ENCODE peak calls at places on chromosomes 6 and 20, in seven cellular contexts. One of them, this sample, is unnamed.

GRCh38 chr6:138307816-138308727 is 69.6 kb upstream of the SMIM28 start:
- DNase-seq in IMR-90: no peak
- DNase-seq in kidney: no peak
- DNase-seq in HCT116: no peak
- DNase-seq in OCI-LY7: no peak
- DNase-seq in GM20000: no peak
- DNase-seq in spleen: no peak
- DNase-seq in this sample: no peak

GRCh38 chr20:62622877-62623487 is 19.3 kb upstream of the SLCO4A1 start:
- DNase-seq in IMR-90: no peak
- DNase-seq in spleen: peak
- DNase-seq in HCT116: no peak
- DNase-seq in GM20000: no peak
- DNase-seq in kidney: peak
- DNase-seq in OCI-LY7: no peak
- DNase-seq in this sample: no peak

GRCh38 chr6:75818061-75818855 is 69.2 kb downstream of the MYO6 start:
- DNase-seq in spleen: no peak
- DNase-seq in IMR-90: peak
- DNase-seq in GM20000: no peak
- DNase-seq in OCI-LY7: no peak
- DNase-seq in kidney: no peak
- DNase-seq in HCT116: no peak
- DNase-seq in this sample: no peak

GRCh38 chr20:60037120-60037499 is 78.9 kb downstream of the CDH26 start:
- DNase-seq in IMR-90: peak
- DNase-seq in spleen: no peak
- DNase-seq in OCI-LY7: no peak
- DNase-seq in kidney: no peak
- DNase-seq in HCT116: no peak
- DNase-seq in GM20000: no peak
- DNase-seq in this sample: no peak

GRCh38 chr20:42046686-42047085 is 428.5 kb upstream of the CHD6 start:
- DNase-seq in GM20000: no peak
- DNase-seq in kidney: no peak
- DNase-seq in spleen: no peak
- DNase-seq in IMR-90: no peak
- DNase-seq in OCI-LY7: no peak
- DNase-seq in HCT116: no peak
- DNase-seq in this sample: no peak

GRCh38 chr6:165403006-165403405 is 93.6 kb upstream of the C6orf118 start:
- DNase-seq in OCI-LY7: no peak
- DNase-seq in kidney: no peak
- DNase-seq in IMR-90: no peak
- DNase-seq in spleen: no peak
- DNase-seq in GM20000: no peak
- DNase-seq in HCT116: no peak
- DNase-seq in this sample: no peak

GRCh38 chr20:10984294-10984693 is 310.5 kb upstream of the JAG1 start:
- DNase-seq in kidney: no peak
- DNase-seq in GM20000: no peak
- DNase-seq in OCI-LY7: no peak
- DNase-seq in IMR-90: no peak
- DNase-seq in spleen: no peak
- DNase-seq in HCT116: no peak
- DNase-seq in this sample: no peak

GRCh38 chr20:59010321-59010994 is 3.4 kb upstream of the CTSZ start:
- DNase-seq in HCT116: no peak
- DNase-seq in GM20000: no peak
- DNase-seq in kidney: peak
- DNase-seq in spleen: no peak
- DNase-seq in IMR-90: no peak
- DNase-seq in OCI-LY7: peak
- DNase-seq in this sample: no peak

GRCh38 chr20:16617056-16617455 is 43.8 kb upstream of the KIF16B start:
- DNase-seq in OCI-LY7: no peak
- DNase-seq in GM20000: no peak
- DNase-seq in kidney: no peak
- DNase-seq in HCT116: no peak
- DNase-seq in spleen: no peak
- DNase-seq in IMR-90: no peak
- DNase-seq in this sample: no peak

DNA sequence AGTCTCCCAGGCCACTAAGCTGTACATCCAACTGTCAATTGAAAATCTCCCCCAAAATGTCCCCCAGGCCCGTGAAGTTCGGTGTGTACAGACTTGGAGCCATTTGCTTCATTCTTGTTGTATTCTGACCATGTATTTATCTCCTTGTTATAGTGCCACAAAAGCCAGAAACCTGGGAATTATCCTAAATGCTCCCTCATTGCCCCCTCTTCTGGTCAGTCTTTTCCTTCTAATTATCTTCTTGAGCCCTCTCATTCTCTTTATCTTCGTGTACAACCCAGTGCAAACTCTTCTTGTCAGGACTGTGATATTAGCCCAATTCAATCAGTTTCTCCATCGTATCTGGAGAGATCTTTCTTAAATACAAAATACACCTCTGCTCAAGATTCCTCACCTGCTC is 64.7 kb downstream of the RFX6 start:
- DNase-seq in kidney: no peak
- DNase-seq in spleen: no peak
- DNase-seq in HCT116: no peak
- DNase-seq in OCI-LY7: no peak
- DNase-seq in GM20000: no peak
- DNase-seq in IMR-90: no peak
- DNase-seq in this sample: no peak
- TF ChIP-seq CTCF in kidney: no peak
- TF ChIP-seq CTCF in spleen: no peak
- TF ChIP-seq CTCF in HCT116: no peak
- TF ChIP-seq CTCF in OCI-LY7: peak
- TF ChIP-seq CTCF in GM20000: no peak
- TF ChIP-seq CTCF in IMR-90: no peak
- TF ChIP-seq CTCF in this sample: no peak

GRCh38 chr6:105321207-105321606 is 81.7 kb downstream of the PREP start:
- DNase-seq in HCT116: no peak
- DNase-seq in kidney: no peak
- DNase-seq in spleen: no peak
- DNase-seq in OCI-LY7: no peak
- DNase-seq in IMR-90: no peak
- DNase-seq in GM20000: no peak
- DNase-seq in this sample: no peak

GRCh38 chr6:105320766-105321165 is 82.1 kb downstream of the PREP start:
- DNase-seq in HCT116: no peak
- DNase-seq in kidney: no peak
- DNase-seq in spleen: no peak
- DNase-seq in GM20000: no peak
- DNase-seq in OCI-LY7: no peak
- DNase-seq in IMR-90: no peak
- DNase-seq in this sample: no peak

GRCh38 chr6:105318660-105319059 is 84.2 kb downstream of the PREP start:
- DNase-seq in kidney: no peak
- DNase-seq in spleen: no peak
- DNase-seq in OCI-LY7: no peak
- DNase-seq in HCT116: peak
- DNase-seq in IMR-90: peak
- DNase-seq in GM20000: no peak
- DNase-seq in this sample: no peak

GRCh38 chr6:105319331-105319730 is 83.6 kb downstream of the PREP start:
- DNase-seq in GM20000: no peak
- DNase-seq in kidney: no peak
- DNase-seq in OCI-LY7: no peak
- DNase-seq in spleen: no peak
- DNase-seq in IMR-90: peak
- DNase-seq in HCT116: no peak
- DNase-seq in this sample: no peak

GRCh38 chr6:105317607-105318533 is 85.0 kb downstream of the PREP start:
- DNase-seq in HCT116: peak
- DNase-seq in GM20000: no peak
- DNase-seq in OCI-LY7: peak
- DNase-seq in spleen: no peak
- DNase-seq in IMR-90: no peak
- DNase-seq in kidney: no peak
- DNase-seq in this sample: no peak
- TF ChIP-seq CTCF in HCT116: peak
- TF ChIP-seq CTCF in GM20000: no peak
- TF ChIP-seq CTCF in OCI-LY7: peak
- TF ChIP-seq CTCF in spleen: no peak
- TF ChIP-seq CTCF in IMR-90: peak
- TF ChIP-seq CTCF in kidney: peak
- TF ChIP-seq CTCF in this sample: peak

GRCh38 chr20:8389381-8390368 is 257.6 kb downstream of the PLCB1 start:
- DNase-seq in HCT116: peak
- DNase-seq in spleen: no peak
- DNase-seq in GM20000: peak
- DNase-seq in kidney: no peak
- DNase-seq in IMR-90: peak
- DNase-seq in OCI-LY7: peak
- DNase-seq in this sample: peak
- TF ChIP-seq CTCF in HCT116: peak
- TF ChIP-seq CTCF in spleen: peak
- TF ChIP-seq CTCF in GM20000: peak
- TF ChIP-seq CTCF in kidney: peak
- TF ChIP-seq CTCF in IMR-90: peak
- TF ChIP-seq CTCF in OCI-LY7: peak
- TF ChIP-seq CTCF in this sample: peak

DNA sequence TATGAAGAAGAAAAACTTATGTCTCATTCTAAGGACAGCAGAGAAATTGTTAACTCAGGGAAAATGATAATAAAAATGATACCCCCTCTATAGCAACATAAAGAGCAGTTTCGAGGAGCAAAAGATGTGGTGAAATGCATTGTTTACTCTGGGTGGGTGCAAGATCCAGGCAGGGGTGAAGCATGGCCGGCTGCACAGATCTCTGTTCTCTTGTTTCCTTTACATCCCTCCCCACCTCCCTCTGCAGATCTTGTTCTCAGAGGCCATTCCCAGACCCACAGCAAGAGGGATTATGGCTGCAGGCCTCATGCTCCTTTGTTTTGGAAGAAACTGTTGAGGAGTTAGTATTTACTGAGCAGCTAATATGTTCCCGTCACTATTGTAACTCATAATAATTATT is 1.8 kb downstream of the BTN3A1 start:
- DNase-seq in IMR-90: no peak
- DNase-seq in OCI-LY7: no peak
- DNase-seq in GM20000: no peak
- DNase-seq in kidney: no peak
- DNase-seq in HCT116: no peak
- DNase-seq in spleen: no peak
- DNase-seq in this sample: no peak
- TF ChIP-seq CTCF in IMR-90: no peak
- TF ChIP-seq CTCF in OCI-LY7: no peak
- TF ChIP-seq CTCF in GM20000: no peak
- TF ChIP-seq CTCF in kidney: no peak
- TF ChIP-seq CTCF in HCT116: no peak
- TF ChIP-seq CTCF in spleen: no peak
- TF ChIP-seq CTCF in this sample: no peak

DNA sequence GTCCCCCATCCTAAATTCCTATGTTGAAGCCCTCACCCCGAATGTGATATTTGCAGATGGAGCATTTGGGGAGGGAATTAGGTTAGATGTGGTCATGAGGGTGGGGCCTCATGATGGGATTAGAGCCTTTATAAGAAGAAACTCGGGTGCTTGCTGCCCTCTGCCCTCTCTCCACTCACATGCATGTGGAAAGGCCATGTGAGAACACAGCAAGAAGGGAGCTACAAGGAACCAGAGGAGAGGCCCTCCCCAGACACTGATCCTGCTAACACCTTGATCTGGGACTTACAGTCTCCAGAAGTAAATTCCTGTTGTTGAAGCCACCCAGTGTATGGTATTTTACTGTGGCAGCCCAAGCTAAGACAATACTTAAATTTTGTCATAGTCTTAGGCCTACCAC is 69.6 kb upstream of the TULP1 start:
- DNase-seq in HCT116: no peak
- DNase-seq in IMR-90: no peak
- DNase-seq in kidney: no peak
- DNase-seq in GM20000: no peak
- DNase-seq in spleen: no peak
- DNase-seq in OCI-LY7: no peak
- DNase-seq in this sample: no peak
- TF ChIP-seq CTCF in HCT116: no peak
- TF ChIP-seq CTCF in IMR-90: no peak
- TF ChIP-seq CTCF in kidney: no peak
- TF ChIP-seq CTCF in GM20000: no peak
- TF ChIP-seq CTCF in spleen: no peak
- TF ChIP-seq CTCF in OCI-LY7: no peak
- TF ChIP-seq CTCF in this sample: no peak

GRCh38 chr6:163630575-163630974 is 216.1 kb downstream of the QKI start:
- DNase-seq in GM20000: no peak
- DNase-seq in spleen: no peak
- DNase-seq in HCT116: no peak
- DNase-seq in kidney: no peak
- DNase-seq in IMR-90: no peak
- DNase-seq in OCI-LY7: no peak
- DNase-seq in this sample: no peak

GRCh38 chr6:163630096-163630495 is 215.6 kb downstream of the QKI start:
- DNase-seq in IMR-90: no peak
- DNase-seq in GM20000: no peak
- DNase-seq in OCI-LY7: no peak
- DNase-seq in HCT116: no peak
- DNase-seq in kidney: no peak
- DNase-seq in spleen: no peak
- DNase-seq in this sample: no peak

GRCh38 chr6:163625265-163625664 is 210.7 kb downstream of the QKI start:
- DNase-seq in GM20000: no peak
- DNase-seq in HCT116: no peak
- DNase-seq in spleen: no peak
- DNase-seq in OCI-LY7: no peak
- DNase-seq in IMR-90: no peak
- DNase-seq in kidney: no peak
- DNase-seq in this sample: no peak

GRCh38 chr6:163626073-163626867 is 211.8 kb downstream of the QKI start:
- DNase-seq in IMR-90: no peak
- DNase-seq in spleen: no peak
- DNase-seq in OCI-LY7: no peak
- DNase-seq in HCT116: no peak
- DNase-seq in GM20000: no peak
- DNase-seq in kidney: no peak
- DNase-seq in this sample: no peak

GRCh38 chr6:163627274-163628062 is 212.9 kb downstream of the QKI start:
- DNase-seq in kidney: no peak
- DNase-seq in HCT116: no peak
- DNase-seq in spleen: no peak
- DNase-seq in OCI-LY7: no peak
- DNase-seq in GM20000: peak
- DNase-seq in IMR-90: no peak
- DNase-seq in this sample: peak
- TF ChIP-seq CTCF in kidney: no peak
- TF ChIP-seq CTCF in HCT116: no peak
- TF ChIP-seq CTCF in spleen: no peak
- TF ChIP-seq CTCF in OCI-LY7: no peak
- TF ChIP-seq CTCF in GM20000: no peak
- TF ChIP-seq CTCF in IMR-90: no peak
- TF ChIP-seq CTCF in this sample: no peak

GRCh38 chr6:36701401-36701991 is 3.9 kb downstream of the RAB44 start:
- DNase-seq in IMR-90: no peak
- DNase-seq in GM20000: no peak
- DNase-seq in HCT116: no peak
- DNase-seq in OCI-LY7: peak
- DNase-seq in spleen: peak
- DNase-seq in kidney: no peak
- DNase-seq in this sample: peak
- TF ChIP-seq CTCF in IMR-90: no peak
- TF ChIP-seq CTCF in GM20000: no peak
- TF ChIP-seq CTCF in HCT116: peak
- TF ChIP-seq CTCF in OCI-LY7: peak
- TF ChIP-seq CTCF in spleen: no peak
- TF ChIP-seq CTCF in kidney: no peak
- TF ChIP-seq CTCF in this sample: peak

This sample was measured in GM13977.